ENCODE peak calls at places on chromosome 15, in five cellular contexts. V, W, D, Q and K are unnamed samples.

GRCh38 chr15:74174216-74174965 is 881 bp downstream of the ISLR start:
- DNase-seq in V (peak; percentile 63), W (no peak), D (no peak), Q (no peak), K (peak; percentile 82)

GRCh38 chr15:70096215-70096974 is 1.3 kb downstream of the TLE3 start:
- DNase-seq in V (peak; percentile 67), W (peak; percentile 30), D (peak; percentile 41), Q (peak; percentile 68), K (peak; percentile 81)

GRCh38 chr15:61327019-61327631 is 98.0 kb upstream of the RORA start:
- DNase-seq in V (no peak), W (no peak), D (no peak), Q (no peak), K (no peak)

GRCh38 chr15:78082106-78082742 is 4.7 kb upstream of the TBC1D2B start:
- DNase-seq in V (no peak), W (no peak), D (no peak), Q (no peak), K (peak; percentile 67)

GRCh38 chr15:77029166-77030041 is 34.5 kb downstream of the PSTPIP1 start:
- DNase-seq in V (peak; percentile 24), W (no peak), D (no peak), Q (no peak), K (peak; percentile 49)

GRCh38 chr15:45469027-45469426 is 53.5 kb downstream of the SLC30A4 start:
- DNase-seq in V (no peak), W (no peak), D (no peak), Q (no peak), K (no peak)

GRCh38 chr15:84099181-84099580 is 136.4 kb upstream of the GOLGA6L4 start:
- DNase-seq in V (no peak), W (no peak), D (no peak), Q (peak; percentile 25), K (no peak)

GRCh38 chr15:94455297-94455696 is 223.9 kb downstream of the MCTP2 start:
- DNase-seq in V (no peak), W (no peak), D (no peak), Q (no peak), K (no peak)

GRCh38 chr15:95932676-95933075 is 397.8 kb upstream of the NR2F2 start:
- DNase-seq in V (no peak), W (no peak), D (peak; percentile 57), Q (peak; percentile 83), K (no peak)

GRCh38 chr15:67716171-67716570 is 109.1 kb upstream of the SKOR1 start:
- DNase-seq in V (no peak), W (no peak), D (no peak), Q (no peak), K (no peak)

GRCh38 chr15:96285715-96286367 is 44.7 kb upstream of the NR2F2 start:
- DNase-seq in V (no peak), W (no peak), D (no peak), Q (no peak), K (no peak)

DNA sequence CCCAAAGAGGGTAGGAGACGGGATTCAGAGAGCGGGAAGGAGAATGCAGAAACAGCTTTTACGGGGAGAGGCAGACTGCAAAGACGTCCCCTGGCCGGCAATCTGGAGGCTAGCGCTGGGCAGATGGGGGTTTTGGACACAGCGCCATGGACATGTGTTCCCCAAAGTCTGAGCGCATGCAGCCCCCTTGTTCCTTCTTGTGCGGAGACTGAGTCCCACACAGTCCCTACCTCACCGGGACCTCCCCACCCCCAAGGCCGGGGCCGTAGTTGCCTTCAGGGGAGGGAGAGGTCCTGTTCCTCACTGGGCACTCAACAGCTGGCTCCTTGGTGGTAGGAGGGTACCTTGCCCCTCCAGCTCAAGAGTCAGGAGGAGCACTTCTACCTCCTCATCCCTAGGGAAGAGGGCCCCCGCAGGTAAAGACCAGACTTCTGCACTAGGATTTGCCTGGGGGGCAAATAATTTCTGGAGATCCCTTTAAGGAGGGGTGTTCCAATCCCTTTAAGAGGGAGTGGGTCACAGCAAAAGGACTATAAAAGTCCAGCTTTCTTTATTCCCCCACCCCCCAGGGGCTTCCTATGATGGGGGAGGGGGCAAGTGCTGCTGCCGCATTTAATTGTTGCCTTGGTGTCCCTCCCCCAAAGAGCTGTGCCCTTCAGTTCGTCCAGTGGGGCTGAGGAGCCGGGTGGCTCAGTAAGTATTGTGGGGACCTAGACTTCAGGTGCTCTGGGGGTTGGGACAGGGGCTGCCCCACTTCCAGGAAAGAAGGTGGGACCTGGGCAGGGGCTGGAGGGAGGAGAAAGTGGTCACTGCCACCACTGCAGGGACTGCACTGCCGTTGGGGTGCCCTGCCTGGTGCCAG is 3.6 kb upstream of the BAHD1 start:
- DNase-seq in V (peak; percentile 44), W (no peak), D (no peak), Q (no peak), K (no peak)
- H3K4me3 ChIP-seq in V (peak overlapping the region; percentile 54), W (peak overlapping the region; percentile 50), D (peak overlapping the region; percentile 41), Q (no peak overlapping the region), K (peak overlapping the region; percentile 48)

GRCh38 chr15:72196409-72197044 is 1.1 kb downstream of the GRAMD2A start:
- DNase-seq in V (no peak), W (no peak), D (no peak), Q (no peak), K (no peak)
- H3K4me3 ChIP-seq in V (no peak overlapping the region), W (no peak overlapping the region), D (no peak overlapping the region), Q (no peak overlapping the region), K (peak overlapping the region; percentile 54)

GRCh38 chr15:85582076-85582718 is 201.8 kb downstream of the AKAP13 start:
- DNase-seq in V (no peak), W (peak; percentile 14), D (peak; percentile 38), Q (peak; percentile 80), K (no peak)
- H3K4me3 ChIP-seq in V (no peak overlapping the region), W (peak overlapping the region; percentile 54), D (no peak overlapping the region), Q (no peak overlapping the region), K (peak overlapping the region; percentile 13)

GRCh38 chr15:26081758-26082068 is 218.6 kb upstream of the ATP10A start:
- DNase-seq in V (peak; percentile 15), W (no peak), D (no peak), Q (no peak), K (no peak)
- H3K4me3 ChIP-seq in V (peak overlapping the region; percentile 19), W (peak overlapping the region; percentile 73), D (peak overlapping the region; percentile 42), Q (no peak overlapping the region), K (peak overlapping the region; percentile 86)

GRCh38 chr15:52111517-52112202 is 915 bp downstream of the BCL2L10 start:
- DNase-seq in V (no peak), W (no peak), D (no peak), Q (no peak), K (no peak)
- H3K4me3 ChIP-seq in V (no peak overlapping the region), W (peak overlapping the region; percentile 48), D (peak overlapping the region; percentile 36), Q (peak overlapping the region; percentile 38), K (peak overlapping the region; percentile 28)

GRCh38 chr15:40003491-40003916 is 35.5 kb downstream of the SRP14 start:
- DNase-seq in V (no peak), W (no peak), D (no peak), Q (no peak), K (no peak)
- H3K4me3 ChIP-seq in V (no peak overlapping the region), W (no peak overlapping the region), D (no peak overlapping the region), Q (no peak overlapping the region), K (no peak overlapping the region)

GRCh38 chr15:82979726-82980125 is 6.3 kb upstream of the RAMAC start:
- DNase-seq in V (no peak), W (no peak), D (no peak), Q (no peak), K (no peak)
- H3K4me3 ChIP-seq in V (no peak overlapping the region), W (no peak overlapping the region), D (no peak overlapping the region), Q (no peak overlapping the region), K (no peak overlapping the region)